ENCODE peak calls at places on chromosomes 11 and 22, in six cellular contexts. H is astrocyte of the spinal cord; W is EL; X is NCI-H1694; O is astrocyte of the hippocampus; E is naive thymus-derived CD8-positive, alpha-beta T cell. I is an unnamed sample.

GRCh38 chr11:117629146-117629545 is 167.9 kb downstream of the DSCAML1 start:
- DNase-seq in W (no peak), H (no peak), O (no peak), E (no peak), X (no peak), I (no peak)

GRCh38 chr11:94813436-94813720 is 45.2 kb downstream of the AMOTL1 start:
- DNase-seq in E (no peak), X (no peak), O (no peak), W (no peak), H (no peak), I (no peak)

GRCh38 chr22:27022256-27022655 is 364.9 kb downstream of the MIAT start:
- DNase-seq in W (no peak), H (no peak), E (no peak), X (no peak), O (no peak), I (peak)

GRCh38 chr22:43881091-43882061 is 10.4 kb downstream of the PNPLA5 start:
- DNase-seq in O (no peak), X (no peak), E (no peak), H (no peak), W (no peak), I (no peak)

GRCh38 chr11:75625970-75626691 is 42.7 kb downstream of the MAP6 start:
- DNase-seq in X (no peak), O (peak), H (peak), E (no peak), W (peak), I (peak)

GRCh38 chr11:125625594-125626380 is 824 bp downstream of the CHEK1 start:
- DNase-seq in X (peak), E (peak), O (peak), W (peak), H (peak), I (peak)

GRCh38 chr11:110251837-110252236 is 44.6 kb downstream of the RDX start:
- DNase-seq in O (peak), W (peak), X (no peak), E (no peak), H (peak), I (peak)

GRCh38 chr11:27933992-27934829 is 173.7 kb downstream of the KIF18A start:
- DNase-seq in W (peak), X (no peak), E (no peak), H (peak), O (peak), I (peak)

GRCh38 chr11:47869548-47870393 is 21.6 kb upstream of the NUP160 start:
- DNase-seq in X (no peak), E (no peak), O (no peak), H (no peak), W (peak), I (peak)

GRCh38 chr11:12052676-12053605 is 44.5 kb upstream of the DKK3 start:
- DNase-seq in O (peak), W (no peak), H (no peak), E (no peak), X (no peak), I (no peak)